ENCODE peak calls at places on chromosomes 7 and 10, in nine cellular contexts. One of them, this sample, is unnamed. For H3K9me3, the result is how much of the 10 kb centered on the place peaks cover.

GRCh38 chr10:100872034-100872791 is 40.5 kb upstream of the SLF2 start:
- DNase-seq in upper lobe of left lung: no peak
- DNase-seq in H1: peak
- DNase-seq in adrenal gland: no peak
- DNase-seq in uterus: no peak
- DNase-seq in heart left ventricle: no peak
- DNase-seq in stomach: no peak
- DNase-seq in IMR-90: peak
- DNase-seq in sigmoid colon: no peak
- DNase-seq in this sample: no peak

GRCh38 chr10:31770307-31770902 is 158.2 kb downstream of the ARHGAP12 start:
- DNase-seq in upper lobe of left lung: peak
- DNase-seq in H1: no peak
- DNase-seq in adrenal gland: no peak
- DNase-seq in uterus: no peak
- DNase-seq in heart left ventricle: peak
- DNase-seq in stomach: peak
- DNase-seq in IMR-90: no peak
- DNase-seq in sigmoid colon: no peak
- DNase-seq in this sample: no peak

GRCh38 chr7:158295966-158296797 is 291.4 kb downstream of the PTPRN2 start:
- DNase-seq in upper lobe of left lung: no peak
- DNase-seq in H1: no peak
- DNase-seq in adrenal gland: no peak
- DNase-seq in uterus: no peak
- DNase-seq in heart left ventricle: no peak
- DNase-seq in stomach: peak
- DNase-seq in IMR-90: no peak
- DNase-seq in sigmoid colon: no peak
- DNase-seq in this sample: no peak

GRCh38 chr7:30660331-30661255 is 21.7 kb downstream of the CRHR2 start:
- DNase-seq in upper lobe of left lung: no peak
- DNase-seq in H1: no peak
- DNase-seq in adrenal gland: no peak
- DNase-seq in uterus: no peak
- DNase-seq in heart left ventricle: no peak
- DNase-seq in stomach: no peak
- DNase-seq in IMR-90: no peak
- DNase-seq in sigmoid colon: peak
- DNase-seq in this sample: no peak

GRCh38 chr10:73992899-73993788 is 4.8 kb upstream of the VCL start:
- DNase-seq in upper lobe of left lung: no peak
- DNase-seq in H1: no peak
- DNase-seq in adrenal gland: no peak
- DNase-seq in uterus: no peak
- DNase-seq in heart left ventricle: no peak
- DNase-seq in stomach: no peak
- DNase-seq in IMR-90: peak
- DNase-seq in sigmoid colon: no peak
- DNase-seq in this sample: no peak

GRCh38 chr7:41045556-41046123 is 657.2 kb downstream of the INHBA start:
- DNase-seq in upper lobe of left lung: peak
- DNase-seq in H1: no peak
- DNase-seq in adrenal gland: no peak
- DNase-seq in uterus: no peak
- DNase-seq in heart left ventricle: no peak
- DNase-seq in stomach: peak
- DNase-seq in IMR-90: no peak
- DNase-seq in sigmoid colon: no peak
- DNase-seq in this sample: no peak

GRCh38 chr10:123158682-123159081 is 4.5 kb downstream of the BUB3 start:
- DNase-seq in upper lobe of left lung: no peak
- DNase-seq in H1: no peak
- DNase-seq in adrenal gland: no peak
- DNase-seq in uterus: no peak
- DNase-seq in heart left ventricle: no peak
- DNase-seq in stomach: no peak
- DNase-seq in IMR-90: no peak
- DNase-seq in sigmoid colon: no peak
- DNase-seq in this sample: no peak

GRCh38 chr7:84790873-84791272 is 396.0 kb downstream of the SEMA3D start:
- DNase-seq in upper lobe of left lung: no peak
- DNase-seq in H1: no peak
- DNase-seq in adrenal gland: no peak
- DNase-seq in uterus: no peak
- DNase-seq in heart left ventricle: no peak
- DNase-seq in stomach: no peak
- DNase-seq in IMR-90: peak
- DNase-seq in sigmoid colon: no peak
- DNase-seq in this sample: no peak

GRCh38 chr10:63573068-63573697 is 52.0 kb downstream of the REEP3 start:
- DNase-seq in upper lobe of left lung: no peak
- DNase-seq in H1: no peak
- DNase-seq in adrenal gland: no peak
- DNase-seq in uterus: no peak
- DNase-seq in heart left ventricle: no peak
- DNase-seq in stomach: no peak
- DNase-seq in IMR-90: peak
- DNase-seq in sigmoid colon: no peak
- DNase-seq in this sample: no peak

GRCh38 chr7:92489634-92490033 is 11.9 kb upstream of the ERVW-1 start:
- DNase-seq in upper lobe of left lung: no peak
- DNase-seq in H1: no peak
- DNase-seq in adrenal gland: peak
- DNase-seq in uterus: no peak
- DNase-seq in heart left ventricle: no peak
- DNase-seq in stomach: no peak
- DNase-seq in IMR-90: peak
- DNase-seq in sigmoid colon: no peak
- DNase-seq in this sample: peak

GRCh38 chr10:34288634-34289033 is 526.5 kb downstream of the PARD3 start:
- DNase-seq in upper lobe of left lung: no peak
- DNase-seq in H1: no peak
- DNase-seq in adrenal gland: no peak
- DNase-seq in uterus: no peak
- DNase-seq in heart left ventricle: no peak
- DNase-seq in stomach: no peak
- DNase-seq in IMR-90: peak
- DNase-seq in sigmoid colon: no peak
- DNase-seq in this sample: no peak

GRCh38 chr7:129227646-129228578 is 3.1 kb downstream of the AHCYL2 start:
- DNase-seq in upper lobe of left lung: no peak
- DNase-seq in H1: no peak
- DNase-seq in adrenal gland: no peak
- DNase-seq in uterus: no peak
- DNase-seq in heart left ventricle: no peak
- DNase-seq in stomach: no peak
- DNase-seq in IMR-90: peak
- DNase-seq in sigmoid colon: no peak
- DNase-seq in this sample: no peak

GRCh38 chr10:42924484-42924883 is 141.9 kb downstream of the BMS1 start:
- DNase-seq in upper lobe of left lung: no peak
- DNase-seq in H1: no peak
- DNase-seq in adrenal gland: no peak
- DNase-seq in uterus: no peak
- DNase-seq in heart left ventricle: no peak
- DNase-seq in stomach: no peak
- DNase-seq in IMR-90: no peak
- DNase-seq in sigmoid colon: no peak
- DNase-seq in this sample: no peak

GRCh38 chr10:92239600-92240288 is 51.1 kb downstream of the CPEB3 start:
- DNase-seq in upper lobe of left lung: peak
- DNase-seq in H1: no peak
- DNase-seq in adrenal gland: peak
- DNase-seq in uterus: peak
- DNase-seq in heart left ventricle: peak
- DNase-seq in stomach: peak
- DNase-seq in IMR-90: peak
- DNase-seq in sigmoid colon: peak
- DNase-seq in this sample: peak

GRCh38 chr10:4174197-4174596 is 389.2 kb upstream of the KLF6 start:
- DNase-seq in upper lobe of left lung: no peak
- DNase-seq in H1: peak
- DNase-seq in adrenal gland: no peak
- DNase-seq in uterus: no peak
- DNase-seq in heart left ventricle: no peak
- DNase-seq in stomach: no peak
- DNase-seq in IMR-90: no peak
- DNase-seq in sigmoid colon: no peak
- DNase-seq in this sample: no peak

GRCh38 chr10:46292573-46293023 is 5.8 kb downstream of the ANTXRL start:
- DNase-seq in upper lobe of left lung: peak
- DNase-seq in H1: no peak
- DNase-seq in adrenal gland: peak
- DNase-seq in uterus: no peak
- DNase-seq in heart left ventricle: no peak
- DNase-seq in stomach: no peak
- DNase-seq in IMR-90: no peak
- DNase-seq in sigmoid colon: no peak
- DNase-seq in this sample: no peak

DNA sequence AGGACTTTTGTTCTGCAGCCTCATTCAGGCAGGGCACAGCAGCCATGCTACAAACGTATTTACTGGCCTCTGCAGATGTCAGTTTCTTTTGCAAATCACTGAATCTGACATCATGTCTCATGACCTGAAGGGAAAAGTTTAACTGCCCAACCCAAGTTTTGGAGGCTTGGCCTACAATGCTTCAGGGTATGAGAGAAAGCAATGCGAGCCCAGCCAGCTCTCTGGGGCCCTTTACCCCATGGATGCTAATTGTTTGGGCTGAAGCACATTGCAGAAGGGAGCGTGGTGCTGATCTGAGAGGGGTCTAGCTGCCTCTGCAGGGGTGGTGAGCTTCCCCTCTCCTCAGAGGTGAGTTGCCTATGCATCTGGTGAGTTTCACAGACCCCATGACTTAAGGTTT is 179.9 kb upstream of the CXCL12 start:
- DNase-seq in upper lobe of left lung: no peak
- DNase-seq in H1: no peak
- DNase-seq in adrenal gland: no peak
- DNase-seq in uterus: no peak
- DNase-seq in heart left ventricle: no peak
- DNase-seq in stomach: no peak
- DNase-seq in IMR-90: no peak
- DNase-seq in sigmoid colon: no peak
- DNase-seq in this sample: no peak
- TF ChIP-seq POLR2A in upper lobe of left lung: no peak
- TF ChIP-seq POLR2A in H1: no peak
- TF ChIP-seq POLR2A in adrenal gland: no peak
- TF ChIP-seq POLR2A in uterus: no peak
- TF ChIP-seq POLR2A in heart left ventricle: no peak
- TF ChIP-seq POLR2A in stomach: no peak
- TF ChIP-seq POLR2A in IMR-90: no peak
- TF ChIP-seq POLR2A in sigmoid colon: no peak
- TF ChIP-seq POLR2A in this sample: no peak

DNA sequence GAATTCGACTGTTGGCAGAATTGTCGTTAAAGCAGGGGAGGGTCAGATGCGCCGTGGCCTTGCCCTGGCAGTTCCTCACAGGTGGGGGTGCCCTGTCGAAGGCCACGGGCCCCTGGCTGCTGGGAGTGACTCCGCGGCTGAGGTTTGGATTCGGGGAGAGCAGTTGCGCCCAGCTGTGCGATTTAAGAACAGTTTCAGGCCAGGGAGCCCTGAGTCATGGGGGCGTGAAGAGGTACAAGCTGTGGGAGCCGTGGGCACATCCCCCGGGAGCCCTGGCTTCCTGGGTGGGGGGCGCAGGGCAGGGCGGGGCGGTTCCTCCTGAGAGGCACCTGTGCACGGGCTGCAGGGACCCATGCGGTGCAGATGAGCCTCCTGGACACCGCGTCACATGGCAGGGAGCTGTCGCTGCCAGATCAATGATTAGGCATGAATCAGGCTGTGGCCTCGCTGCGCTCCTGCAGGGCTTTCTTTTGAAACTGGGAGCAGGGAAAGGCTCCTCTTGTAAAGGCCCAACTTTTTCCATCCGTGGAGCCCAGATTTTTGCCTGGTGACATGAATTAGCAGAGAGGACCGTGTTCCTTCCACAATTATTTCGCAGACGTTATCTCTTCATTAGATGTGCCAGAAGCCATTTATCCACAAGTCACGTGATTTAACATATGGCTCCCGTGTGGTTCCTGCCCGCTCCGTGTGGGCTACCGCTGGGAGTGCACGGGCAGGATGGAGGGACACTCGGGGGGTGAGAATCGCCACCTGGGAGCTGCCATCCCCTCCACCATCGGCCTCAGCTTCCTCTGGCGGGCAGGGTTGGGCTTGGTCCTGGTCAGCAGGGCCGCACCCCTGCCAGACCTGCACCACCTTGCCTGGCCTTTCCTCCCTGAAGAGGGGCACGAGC is 918 bp downstream of the PWWP2B start:
- DNase-seq in upper lobe of left lung: no peak
- DNase-seq in H1: no peak
- DNase-seq in adrenal gland: peak
- DNase-seq in uterus: no peak
- DNase-seq in heart left ventricle: no peak
- DNase-seq in stomach: peak
- DNase-seq in IMR-90: peak
- DNase-seq in sigmoid colon: peak
- DNase-seq in this sample: no peak
- H3K27ac ChIP-seq in upper lobe of left lung: peak
- H3K27ac ChIP-seq in H1: no peak
- H3K27ac ChIP-seq in adrenal gland: peak
- H3K27ac ChIP-seq in uterus: peak
- H3K27ac ChIP-seq in heart left ventricle: peak
- H3K27ac ChIP-seq in stomach: peak
- H3K27ac ChIP-seq in IMR-90: peak
- H3K27ac ChIP-seq in sigmoid colon: peak
- H3K27ac ChIP-seq in this sample: peak

GRCh38 chr7:64277630-64278029 is 36.1 kb upstream of the ZNF736 start:
- DNase-seq in upper lobe of left lung: no peak
- DNase-seq in H1: no peak
- DNase-seq in adrenal gland: no peak
- DNase-seq in uterus: no peak
- DNase-seq in heart left ventricle: no peak
- DNase-seq in stomach: no peak
- DNase-seq in IMR-90: no peak
- DNase-seq in sigmoid colon: no peak
- DNase-seq in this sample: no peak
- H3K9me3 ChIP-seq in upper lobe of left lung: under half
- H3K9me3 ChIP-seq in H1: under half
- H3K9me3 ChIP-seq in adrenal gland: under half
- H3K9me3 ChIP-seq in uterus: under half
- H3K9me3 ChIP-seq in heart left ventricle: under half
- H3K9me3 ChIP-seq in stomach: under half
- H3K9me3 ChIP-seq in IMR-90: under half
- H3K9me3 ChIP-seq in sigmoid colon: under half
- H3K9me3 ChIP-seq in this sample: under half

GRCh38 chr7:1997537-1998076 is 235.1 kb downstream of the MAD1L1 start:
- DNase-seq in upper lobe of left lung: no peak
- DNase-seq in H1: no peak
- DNase-seq in adrenal gland: no peak
- DNase-seq in uterus: no peak
- DNase-seq in heart left ventricle: no peak
- DNase-seq in stomach: no peak
- DNase-seq in IMR-90: no peak
- DNase-seq in sigmoid colon: no peak
- DNase-seq in this sample: no peak
- TF ChIP-seq POLR2A in upper lobe of left lung: no peak
- TF ChIP-seq POLR2A in H1: no peak
- TF ChIP-seq POLR2A in adrenal gland: no peak
- TF ChIP-seq POLR2A in uterus: no peak
- TF ChIP-seq POLR2A in heart left ventricle: no peak
- TF ChIP-seq POLR2A in stomach: no peak
- TF ChIP-seq POLR2A in IMR-90: no peak
- TF ChIP-seq POLR2A in sigmoid colon: no peak
- TF ChIP-seq POLR2A in this sample: no peak

This sample was measured in gastrocnemius medialis.